ENCODE peak calls at places on chromosomes 3 and 15, in eight cellular contexts. One of them, this sample, is unnamed.

GRCh38 chr3:5282703-5283102 is 95.2 kb downstream of the EDEM1 start:
- DNase-seq in left ventricle myocardium inferior: no peak
- DNase-seq in BE2C: no peak
- DNase-seq in upper lobe of left lung: no peak
- DNase-seq in colonic mucosa: no peak
- DNase-seq in heart right ventricle: no peak
- DNase-seq in gastrocnemius medialis: no peak
- DNase-seq in cardiac muscle cell: no peak
- DNase-seq in this sample: no peak

GRCh38 chr3:127002195-127003174 is 19.6 kb downstream of the PLXNA1 start:
- DNase-seq in left ventricle myocardium inferior: peak; percentile 90
- DNase-seq in BE2C: peak; percentile 81
- DNase-seq in upper lobe of left lung: peak; percentile 96
- DNase-seq in colonic mucosa: peak; percentile 54
- DNase-seq in heart right ventricle: peak; percentile 91
- DNase-seq in gastrocnemius medialis: peak; percentile 46
- DNase-seq in cardiac muscle cell: peak; percentile 91
- DNase-seq in this sample: peak; percentile 94

GRCh38 chr3:94647131-94647530 is 584.3 kb downstream of the NSUN3 start:
- DNase-seq in left ventricle myocardium inferior: no peak
- DNase-seq in BE2C: no peak
- DNase-seq in upper lobe of left lung: no peak
- DNase-seq in colonic mucosa: no peak
- DNase-seq in heart right ventricle: no peak
- DNase-seq in gastrocnemius medialis: no peak
- DNase-seq in cardiac muscle cell: no peak
- DNase-seq in this sample: no peak

GRCh38 chr15:39376371-39376909 is 204.4 kb upstream of the THBS1 start:
- DNase-seq in left ventricle myocardium inferior: no peak
- DNase-seq in BE2C: no peak
- DNase-seq in upper lobe of left lung: no peak
- DNase-seq in colonic mucosa: no peak
- DNase-seq in heart right ventricle: no peak
- DNase-seq in gastrocnemius medialis: no peak
- DNase-seq in cardiac muscle cell: no peak
- DNase-seq in this sample: no peak

GRCh38 chr15:74383695-74384565 is 16.5 kb upstream of the CYP11A1 start:
- DNase-seq in left ventricle myocardium inferior: no peak
- DNase-seq in BE2C: no peak
- DNase-seq in upper lobe of left lung: no peak
- DNase-seq in colonic mucosa: no peak
- DNase-seq in heart right ventricle: no peak
- DNase-seq in gastrocnemius medialis: no peak
- DNase-seq in cardiac muscle cell: no peak
- DNase-seq in this sample: no peak

GRCh38 chr15:45402955-45403892 is 24.9 kb upstream of the GATM start:
- DNase-seq in left ventricle myocardium inferior: peak; percentile 25
- DNase-seq in BE2C: peak; percentile 33
- DNase-seq in upper lobe of left lung: peak; percentile 90
- DNase-seq in colonic mucosa: peak; percentile 44
- DNase-seq in heart right ventricle: peak; percentile 18
- DNase-seq in gastrocnemius medialis: no peak
- DNase-seq in cardiac muscle cell: peak; percentile 68
- DNase-seq in this sample: no peak

GRCh38 chr3:138398791-138399575 is 35.4 kb upstream of the ESYT3 start:
- DNase-seq in left ventricle myocardium inferior: no peak
- DNase-seq in BE2C: no peak
- DNase-seq in upper lobe of left lung: no peak
- DNase-seq in colonic mucosa: no peak
- DNase-seq in heart right ventricle: no peak
- DNase-seq in gastrocnemius medialis: no peak
- DNase-seq in cardiac muscle cell: no peak
- DNase-seq in this sample: no peak

GRCh38 chr3:51975857-51976549 is 1.1 kb downstream of the ABHD14A start:
- DNase-seq in left ventricle myocardium inferior: peak; percentile 70
- DNase-seq in BE2C: peak; percentile 76
- DNase-seq in upper lobe of left lung: peak; percentile 89
- DNase-seq in colonic mucosa: peak; percentile 81
- DNase-seq in heart right ventricle: peak; percentile 74
- DNase-seq in gastrocnemius medialis: no peak
- DNase-seq in cardiac muscle cell: peak; percentile 76
- DNase-seq in this sample: peak; percentile 81

GRCh38 chr3:106261915-106262683 is 393.3 kb upstream of the CBLB start:
- DNase-seq in left ventricle myocardium inferior: no peak
- DNase-seq in BE2C: no peak
- DNase-seq in upper lobe of left lung: no peak
- DNase-seq in colonic mucosa: no peak
- DNase-seq in heart right ventricle: no peak
- DNase-seq in gastrocnemius medialis: no peak
- DNase-seq in cardiac muscle cell: no peak
- DNase-seq in this sample: no peak

GRCh38 chr15:74391604-74392401 is 24.4 kb upstream of the CYP11A1 start:
- DNase-seq in left ventricle myocardium inferior: no peak
- DNase-seq in BE2C: no peak
- DNase-seq in upper lobe of left lung: no peak
- DNase-seq in colonic mucosa: no peak
- DNase-seq in heart right ventricle: no peak
- DNase-seq in gastrocnemius medialis: no peak
- DNase-seq in cardiac muscle cell: no peak
- DNase-seq in this sample: no peak

GRCh38 chr3:194145702-194146101 is 9.8 kb downstream of the HES1 start:
- DNase-seq in left ventricle myocardium inferior: no peak
- DNase-seq in BE2C: no peak
- DNase-seq in upper lobe of left lung: no peak
- DNase-seq in colonic mucosa: no peak
- DNase-seq in heart right ventricle: no peak
- DNase-seq in gastrocnemius medialis: no peak
- DNase-seq in cardiac muscle cell: no peak
- DNase-seq in this sample: peak; percentile 17

GRCh38 chr3:77147836-77148578 is 108.1 kb downstream of the ROBO2 start:
- DNase-seq in left ventricle myocardium inferior: no peak
- DNase-seq in BE2C: peak; percentile 33
- DNase-seq in upper lobe of left lung: no peak
- DNase-seq in colonic mucosa: no peak
- DNase-seq in heart right ventricle: no peak
- DNase-seq in gastrocnemius medialis: no peak
- DNase-seq in cardiac muscle cell: no peak
- DNase-seq in this sample: no peak

GRCh38 chr3:100496711-100497261 is 4.4 kb downstream of the TMEM45A start:
- DNase-seq in left ventricle myocardium inferior: no peak
- DNase-seq in BE2C: no peak
- DNase-seq in upper lobe of left lung: no peak
- DNase-seq in colonic mucosa: no peak
- DNase-seq in heart right ventricle: no peak
- DNase-seq in gastrocnemius medialis: no peak
- DNase-seq in cardiac muscle cell: no peak
- DNase-seq in this sample: no peak

GRCh38 chr3:177811111-177811510 is 613.8 kb upstream of the TBL1XR1 start:
- DNase-seq in left ventricle myocardium inferior: no peak
- DNase-seq in BE2C: no peak
- DNase-seq in upper lobe of left lung: no peak
- DNase-seq in colonic mucosa: no peak
- DNase-seq in heart right ventricle: no peak
- DNase-seq in gastrocnemius medialis: no peak
- DNase-seq in cardiac muscle cell: no peak
- DNase-seq in this sample: no peak

GRCh38 chr15:90184119-90184785 is 16.9 kb upstream of the SEMA4B start:
- DNase-seq in left ventricle myocardium inferior: peak; percentile 74
- DNase-seq in BE2C: no peak
- DNase-seq in upper lobe of left lung: no peak
- DNase-seq in colonic mucosa: peak; percentile 93
- DNase-seq in heart right ventricle: peak; percentile 76
- DNase-seq in gastrocnemius medialis: peak; percentile 82
- DNase-seq in cardiac muscle cell: peak; percentile 87
- DNase-seq in this sample: peak; percentile 89

GRCh38 chr3:105427332-105427731 is 60.6 kb downstream of the ALCAM start:
- DNase-seq in left ventricle myocardium inferior: no peak
- DNase-seq in BE2C: no peak
- DNase-seq in upper lobe of left lung: no peak
- DNase-seq in colonic mucosa: no peak
- DNase-seq in heart right ventricle: no peak
- DNase-seq in gastrocnemius medialis: no peak
- DNase-seq in cardiac muscle cell: no peak
- DNase-seq in this sample: no peak

GRCh38 chr15:41930221-41930866 is 36.5 kb upstream of the SPTBN5 start:
- DNase-seq in left ventricle myocardium inferior: peak; percentile 64
- DNase-seq in BE2C: no peak
- DNase-seq in upper lobe of left lung: no peak
- DNase-seq in colonic mucosa: peak; percentile 83
- DNase-seq in heart right ventricle: no peak
- DNase-seq in gastrocnemius medialis: peak; percentile 56
- DNase-seq in cardiac muscle cell: no peak
- DNase-seq in this sample: peak; percentile 86

DNA sequence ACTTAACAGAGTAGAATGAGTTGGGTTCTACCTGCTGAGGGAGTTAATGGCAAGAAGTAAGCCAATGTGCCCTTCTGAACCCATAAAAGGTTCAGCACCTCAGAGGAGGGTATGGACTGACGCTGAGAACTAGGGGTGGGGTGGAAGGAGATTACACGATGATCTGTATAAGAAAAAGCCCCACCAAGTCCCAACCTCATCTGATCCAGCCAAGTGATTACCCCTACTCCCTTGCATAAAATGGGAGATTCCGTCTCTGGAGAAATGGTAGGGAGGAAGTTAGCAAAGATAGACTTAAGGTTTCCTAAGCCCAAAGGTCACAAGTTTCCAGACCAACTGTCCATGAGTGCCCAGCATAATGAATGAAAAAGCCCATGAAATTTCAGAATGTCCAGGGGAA is 7.1 kb upstream of the DVL3 start:
- DNase-seq in left ventricle myocardium inferior: no peak
- DNase-seq in BE2C: no peak
- DNase-seq in upper lobe of left lung: no peak
- DNase-seq in colonic mucosa: no peak
- DNase-seq in heart right ventricle: no peak
- DNase-seq in gastrocnemius medialis: no peak
- DNase-seq in cardiac muscle cell: no peak
- DNase-seq in this sample: no peak
- H3K4me1 ChIP-seq in left ventricle myocardium inferior: peaks cover 29% of the 10 kb centered on the region
- H3K4me1 ChIP-seq in BE2C: no peaks in the 10 kb centered on the region
- H3K4me1 ChIP-seq in upper lobe of left lung: no peaks in the 10 kb centered on the region
- H3K4me1 ChIP-seq in colonic mucosa: no peaks in the 10 kb centered on the region
- H3K4me1 ChIP-seq in heart right ventricle: peaks cover 10% of the 10 kb centered on the region
- H3K4me1 ChIP-seq in gastrocnemius medialis: peaks cover 23% of the 10 kb centered on the region
- H3K4me1 ChIP-seq in cardiac muscle cell: no peaks in the 10 kb centered on the region
- H3K4me1 ChIP-seq in this sample: no peaks in the 10 kb centered on the region

GRCh38 chr3:15154326-15154725 is 51.7 kb upstream of the CAPN7 start:
- DNase-seq in left ventricle myocardium inferior: no peak
- DNase-seq in BE2C: no peak
- DNase-seq in upper lobe of left lung: no peak
- DNase-seq in colonic mucosa: no peak
- DNase-seq in heart right ventricle: no peak
- DNase-seq in gastrocnemius medialis: no peak
- DNase-seq in cardiac muscle cell: no peak
- DNase-seq in this sample: no peak
- H3K27me3 ChIP-seq in left ventricle myocardium inferior: peaks cover 49% of the 10 kb centered on the region
- H3K27me3 ChIP-seq in BE2C: peaks cover 3% of the 10 kb centered on the region
- H3K27me3 ChIP-seq in upper lobe of left lung: no peaks in the 10 kb centered on the region
- H3K27me3 ChIP-seq in colonic mucosa: no peaks in the 10 kb centered on the region
- H3K27me3 ChIP-seq in heart right ventricle: no peaks in the 10 kb centered on the region
- H3K27me3 ChIP-seq in gastrocnemius medialis: peaks cover 21% of the 10 kb centered on the region
- H3K27me3 ChIP-seq in cardiac muscle cell: peaks cover 61% of the 10 kb centered on the region
- H3K27me3 ChIP-seq in this sample: peaks cover 25% of the 10 kb centered on the region

GRCh38 chr3:195250473-195251251 is 20.3 kb downstream of the XXYLT1 start:
- DNase-seq in left ventricle myocardium inferior: peak; percentile 42
- DNase-seq in BE2C: peak; percentile 63
- DNase-seq in upper lobe of left lung: peak; percentile 66
- DNase-seq in colonic mucosa: peak; percentile 18
- DNase-seq in heart right ventricle: peak; percentile 55
- DNase-seq in gastrocnemius medialis: no peak
- DNase-seq in cardiac muscle cell: no peak
- DNase-seq in this sample: no peak
- TF ChIP-seq CTCF in left ventricle myocardium inferior: peak; percentile 58
- TF ChIP-seq CTCF in BE2C: peak; percentile 62
- TF ChIP-seq CTCF in upper lobe of left lung: no peak
- TF ChIP-seq CTCF in colonic mucosa: no peak
- TF ChIP-seq CTCF in heart right ventricle: no peak
- TF ChIP-seq CTCF in gastrocnemius medialis: peak; percentile 30
- TF ChIP-seq CTCF in cardiac muscle cell: no peak
- TF ChIP-seq CTCF in this sample: no peak

DNA sequence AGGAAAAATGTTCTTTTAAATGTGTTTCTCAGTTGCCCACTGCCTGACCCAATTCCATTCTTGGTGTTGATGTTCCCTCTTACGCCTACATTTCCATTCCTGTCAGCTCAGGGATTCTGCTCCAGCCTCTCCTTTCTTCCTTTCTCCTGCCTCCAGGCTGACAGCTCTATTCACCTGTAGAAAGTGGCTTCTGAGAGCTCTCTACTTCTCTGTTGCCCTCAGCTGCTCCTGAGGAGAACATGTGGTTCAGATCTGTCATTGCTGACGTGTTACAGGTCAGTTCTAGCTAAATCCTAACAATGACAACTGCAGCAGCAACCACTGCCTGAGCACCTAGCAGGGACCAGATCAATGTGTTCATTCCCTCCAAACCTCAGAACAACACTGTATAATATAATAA is 144.9 kb upstream of the PLAAT1 start:
- DNase-seq in left ventricle myocardium inferior: no peak
- DNase-seq in BE2C: no peak
- DNase-seq in upper lobe of left lung: no peak
- DNase-seq in colonic mucosa: no peak
- DNase-seq in heart right ventricle: no peak
- DNase-seq in gastrocnemius medialis: no peak
- DNase-seq in cardiac muscle cell: peak; percentile 56
- DNase-seq in this sample: no peak
- H3K4me1 ChIP-seq in left ventricle myocardium inferior: no peaks in the 10 kb centered on the region
- H3K4me1 ChIP-seq in BE2C: no peaks in the 10 kb centered on the region
- H3K4me1 ChIP-seq in upper lobe of left lung: no peaks in the 10 kb centered on the region
- H3K4me1 ChIP-seq in colonic mucosa: no peaks in the 10 kb centered on the region
- H3K4me1 ChIP-seq in heart right ventricle: no peaks in the 10 kb centered on the region
- H3K4me1 ChIP-seq in gastrocnemius medialis: no peaks in the 10 kb centered on the region
- H3K4me1 ChIP-seq in cardiac muscle cell: peaks cover 48% of the 10 kb centered on the region
- H3K4me1 ChIP-seq in this sample: no peaks in the 10 kb centered on the region

GRCh38 chr15:92796163-92796611 is 103.9 kb upstream of the CHD2 start:
- DNase-seq in left ventricle myocardium inferior: no peak
- DNase-seq in BE2C: no peak
- DNase-seq in upper lobe of left lung: no peak
- DNase-seq in colonic mucosa: no peak
- DNase-seq in heart right ventricle: no peak
- DNase-seq in gastrocnemius medialis: no peak
- DNase-seq in cardiac muscle cell: no peak
- DNase-seq in this sample: no peak
- H3K27me3 ChIP-seq in left ventricle myocardium inferior: no peaks in the 10 kb centered on the region
- H3K27me3 ChIP-seq in BE2C: no peaks in the 10 kb centered on the region
- H3K27me3 ChIP-seq in upper lobe of left lung: no peaks in the 10 kb centered on the region
- H3K27me3 ChIP-seq in colonic mucosa: no peaks in the 10 kb centered on the region
- H3K27me3 ChIP-seq in heart right ventricle: no peaks in the 10 kb centered on the region
- H3K27me3 ChIP-seq in gastrocnemius medialis: no peaks in the 10 kb centered on the region
- H3K27me3 ChIP-seq in cardiac muscle cell: no peaks in the 10 kb centered on the region
- H3K27me3 ChIP-seq in this sample: no peaks in the 10 kb centered on the region

DNA sequence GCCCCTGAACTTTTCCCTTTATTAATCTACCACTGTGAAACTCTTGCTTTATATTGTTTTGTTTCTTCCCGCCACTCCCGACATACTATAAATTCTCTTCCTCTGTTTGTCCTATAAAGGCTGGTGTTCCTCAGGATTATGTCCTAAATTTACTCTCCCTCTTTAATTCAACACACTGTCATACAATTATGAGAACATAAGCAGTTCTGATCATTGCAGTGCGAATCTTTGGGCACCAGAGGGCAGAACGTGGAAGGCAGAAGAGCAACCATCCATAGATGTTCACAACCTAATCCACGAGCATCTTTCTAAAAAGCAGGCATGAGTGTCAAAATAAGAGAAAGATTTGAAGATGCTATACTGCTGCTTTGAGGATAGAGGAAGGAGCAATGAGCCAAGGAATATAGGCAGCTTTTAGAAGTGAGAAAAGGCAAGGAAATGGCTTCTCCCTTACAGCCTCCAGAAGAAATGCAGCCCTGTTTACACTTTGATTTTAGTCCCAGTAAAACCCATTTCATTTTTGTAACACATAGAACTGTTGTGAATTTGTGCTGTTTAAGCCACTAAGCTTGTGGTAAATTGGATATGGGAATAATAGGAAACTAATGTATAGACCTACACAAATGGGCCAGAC is 179.4 kb downstream of the GBE1 start:
- DNase-seq in left ventricle myocardium inferior: no peak
- DNase-seq in BE2C: peak; percentile 55
- DNase-seq in upper lobe of left lung: no peak
- DNase-seq in colonic mucosa: peak; percentile 31
- DNase-seq in heart right ventricle: no peak
- DNase-seq in gastrocnemius medialis: no peak
- DNase-seq in cardiac muscle cell: peak; percentile 34
- DNase-seq in this sample: no peak
- TF ChIP-seq CTCF in left ventricle myocardium inferior: peak; percentile 69
- TF ChIP-seq CTCF in BE2C: peak; percentile 90
- TF ChIP-seq CTCF in upper lobe of left lung: peak; percentile 26
- TF ChIP-seq CTCF in colonic mucosa: peak; percentile 30
- TF ChIP-seq CTCF in heart right ventricle: peak; percentile 24
- TF ChIP-seq CTCF in gastrocnemius medialis: peak; percentile 31
- TF ChIP-seq CTCF in cardiac muscle cell: peak; percentile 79
- TF ChIP-seq CTCF in this sample: peak; percentile 48